ENCODE peak calls at places on chromosomes 5 and 9, in five cellular contexts. X is CD8-positive, alpha-beta T cell; K is tibial nerve; D is cardiac muscle cell; M is PC-3. O is an unnamed sample.

GRCh38 chr5:176793736-176794135 is 16.6 kb upstream of the UNC5A start:
- DNase-seq in M (peak; percentile 33), D (no peak), K (no peak), X (no peak), O (no peak)

GRCh38 chr5:143386725-143387124 is 16.8 kb downstream of the NR3C1 start:
- DNase-seq in M (no peak), X (no peak), D (peak; percentile 65), K (no peak), O (no peak)

GRCh38 chr9:113309204-113309813 is 6.1 kb upstream of the RNF183 start:
- DNase-seq in D (peak; percentile 69), M (peak; percentile 55), K (peak; percentile 19), X (peak; percentile 16), O (no peak)

GRCh38 chr5:118857700-118858099 is 130.6 kb downstream of the DTWD2 start:
- DNase-seq in D (peak; percentile 3), X (no peak), K (no peak), M (peak; percentile 9), O (no peak)

GRCh38 chr9:6645153-6646027 is at the start of gene GLDC:
- DNase-seq in D (peak; percentile 9), M (peak; percentile 87), K (peak; percentile 11), X (peak; percentile 41), O (peak; percentile 75)

GRCh38 chr9:4508907-4509589 is 18.8 kb downstream of the SLC1A1 start:
- DNase-seq in D (peak; percentile 33), M (no peak), K (no peak), X (no peak), O (no peak)

GRCh38 chr5:78779771-78780616 is 131.4 kb upstream of the LHFPL2 start:
- DNase-seq in D (peak; percentile 78), K (no peak), M (peak; percentile 90), X (no peak), O (no peak)

GRCh38 chr9:129203556-129203909 is 25.5 kb upstream of the IER5L start:
- DNase-seq in M (no peak), K (no peak), X (no peak), D (no peak), O (no peak)

GRCh38 chr5:2685651-2686050 is 65.8 kb downstream of the IRX2 start:
- DNase-seq in X (no peak), M (peak; percentile 92), K (no peak), D (peak; percentile 0), O (no peak)

DNA sequence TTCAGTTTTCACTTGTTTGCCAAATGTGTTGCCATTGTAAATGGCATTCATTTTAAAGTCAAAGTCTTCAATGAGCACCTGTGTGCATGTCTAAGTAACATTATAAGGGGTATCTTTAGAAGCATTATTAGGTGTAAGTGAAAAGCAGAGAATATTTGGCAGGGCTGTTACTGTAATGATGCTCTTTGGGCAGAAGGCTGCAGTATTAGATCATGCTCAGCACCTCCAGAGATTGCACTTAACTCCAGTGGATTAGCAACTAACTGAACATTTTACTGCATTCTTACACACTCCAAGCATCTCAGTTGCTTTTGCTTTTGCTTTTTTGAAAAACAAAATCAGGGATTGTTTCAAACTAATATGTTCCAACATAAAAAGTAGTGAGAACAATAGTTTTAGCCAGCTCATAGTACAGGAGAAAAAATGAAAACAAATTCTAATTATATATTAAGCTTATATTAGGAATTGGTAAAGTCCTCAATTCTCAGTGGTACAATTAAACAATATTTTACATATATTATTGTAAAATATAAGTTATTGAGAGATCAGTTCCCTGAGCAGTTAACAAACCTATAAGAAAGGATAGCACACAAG is 1740.9 kb upstream of the CDH9 start:
- DNase-seq in K (no peak), D (peak; percentile 0), X (no peak), M (peak; percentile 39), O (no peak)
- TF ChIP-seq CTCF in K (no peak), D (no peak), X (no peak), M (peak; percentile 61), O (no peak)

GRCh38 chr5:145953202-145953601 is 16.8 kb downstream of the SH3RF2 start:
- DNase-seq in X (no peak), K (no peak), M (no peak), D (no peak), O (no peak)
- H3K27ac ChIP-seq in X (no peak overlapping the region), K (no peak overlapping the region), M (no peak overlapping the region), D (no peak overlapping the region), O (no peak overlapping the region)

DNA sequence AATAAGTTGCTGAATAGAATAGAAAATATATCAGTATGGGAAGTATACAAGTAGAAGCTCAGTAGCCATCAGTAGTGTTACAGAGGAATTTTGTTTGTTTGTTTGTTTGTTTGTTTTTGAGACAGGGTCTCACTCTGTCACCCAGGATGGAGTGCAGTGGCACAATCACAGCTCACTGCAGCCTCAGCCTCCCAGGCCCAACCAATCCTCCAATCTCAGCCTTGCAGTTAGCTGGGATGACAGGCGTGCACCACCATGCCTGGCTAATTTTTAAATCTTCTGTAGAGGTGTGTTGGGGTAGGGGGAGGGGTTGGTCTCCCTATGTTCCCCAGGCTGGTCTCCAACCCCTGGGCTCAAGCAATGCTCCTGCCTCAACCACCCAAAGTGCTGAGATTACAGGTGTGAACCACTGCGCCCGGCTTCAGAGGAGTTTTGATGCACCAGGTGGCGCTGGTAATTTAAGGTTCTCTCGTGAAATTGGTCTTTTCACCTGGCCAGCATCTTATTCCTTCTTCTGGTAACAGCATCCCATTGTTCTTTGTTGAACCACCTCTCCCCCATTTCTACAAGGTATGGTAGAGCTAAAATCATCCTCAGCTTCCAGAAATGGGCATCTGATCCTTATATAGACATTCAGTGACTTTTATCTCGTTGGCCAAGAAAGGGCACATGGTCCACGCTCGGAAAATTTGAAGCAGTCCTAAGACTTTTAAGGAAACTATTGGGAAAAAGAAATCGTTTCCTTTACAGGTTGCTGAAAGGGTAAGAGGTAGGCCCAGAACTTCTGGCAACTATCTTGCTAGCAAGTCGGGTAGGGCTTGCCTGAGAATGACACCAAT is 157.1 kb downstream of the ARRDC3 start:
- DNase-seq in K (no peak), X (peak; percentile 61), D (no peak), M (peak; percentile 66), O (no peak)
- TF ChIP-seq CTCF in K (no peak), X (peak; percentile 53), D (no peak), M (peak; percentile 77), O (peak; percentile 48)

GRCh38 chr5:132207783-132208182 is 19.9 kb downstream of the P4HA2 start:
- DNase-seq in K (no peak), X (no peak), D (no peak), M (no peak), O (no peak)
- H3K27ac ChIP-seq in K (no peak overlapping the region), X (no peak overlapping the region), D (no peak overlapping the region), M (no peak overlapping the region), O (no peak overlapping the region)